ENCODE peak calls at places on chromosomes 5 and 9, in ten cellular contexts. One of them, this sample, is unnamed.

GRCh38 chr9:72443855-72444254 is 77.6 kb upstream of the TMC1 start:
- DNase-seq in EH: peak
- DNase-seq in stomach: no peak
- DNase-seq in nephron progenitor cell: no peak
- DNase-seq in AG04449: no peak
- DNase-seq in AML-193: peak
- DNase-seq in WTC11: no peak
- DNase-seq in HFFc6: no peak
- DNase-seq in NCI-H510A treated with DMSO at 0.1 percent for 48 hours: no peak
- DNase-seq in stimulated activated CD8-positive, alpha-beta memory T cell treated with anti-CD3 and anti-CD28 coated beads, Interleukin-12 subunit alpha, Interleukin-12 subunit beta, amount 100 ng/mL, for 4 hours: no peak
- DNase-seq in this sample: no peak

GRCh38 chr5:34499001-34499734 is 157.0 kb upstream of the RAI14 start:
- DNase-seq in EH: peak
- DNase-seq in stomach: no peak
- DNase-seq in nephron progenitor cell: no peak
- DNase-seq in AG04449: peak
- DNase-seq in AML-193: peak
- DNase-seq in WTC11: no peak
- DNase-seq in HFFc6: peak
- DNase-seq in NCI-H510A treated with DMSO at 0.1 percent for 48 hours: no peak
- DNase-seq in stimulated activated CD8-positive, alpha-beta memory T cell treated with anti-CD3 and anti-CD28 coated beads, Interleukin-12 subunit alpha, Interleukin-12 subunit beta, amount 100 ng/mL, for 4 hours: peak
- DNase-seq in this sample: no peak

GRCh38 chr9:93828331-93829097 is 126.6 kb downstream of the BARX1 start:
- DNase-seq in EH: no peak
- DNase-seq in stomach: no peak
- DNase-seq in nephron progenitor cell: no peak
- DNase-seq in AG04449: no peak
- DNase-seq in AML-193: no peak
- DNase-seq in WTC11: no peak
- DNase-seq in HFFc6: no peak
- DNase-seq in NCI-H510A treated with DMSO at 0.1 percent for 48 hours: no peak
- DNase-seq in stimulated activated CD8-positive, alpha-beta memory T cell treated with anti-CD3 and anti-CD28 coated beads, Interleukin-12 subunit alpha, Interleukin-12 subunit beta, amount 100 ng/mL, for 4 hours: no peak
- DNase-seq in this sample: no peak

GRCh38 chr9:29969856-29970647 is 2396.8 kb upstream of the C9orf72 start:
- DNase-seq in EH: no peak
- DNase-seq in stomach: no peak
- DNase-seq in nephron progenitor cell: no peak
- DNase-seq in AG04449: no peak
- DNase-seq in AML-193: no peak
- DNase-seq in WTC11: no peak
- DNase-seq in HFFc6: no peak
- DNase-seq in NCI-H510A treated with DMSO at 0.1 percent for 48 hours: no peak
- DNase-seq in stimulated activated CD8-positive, alpha-beta memory T cell treated with anti-CD3 and anti-CD28 coated beads, Interleukin-12 subunit alpha, Interleukin-12 subunit beta, amount 100 ng/mL, for 4 hours: no peak
- DNase-seq in this sample: no peak

GRCh38 chr5:96350678-96351077 is 82.4 kb downstream of the PCSK1 start:
- DNase-seq in EH: no peak
- DNase-seq in stomach: no peak
- DNase-seq in nephron progenitor cell: no peak
- DNase-seq in AG04449: no peak
- DNase-seq in AML-193: no peak
- DNase-seq in WTC11: no peak
- DNase-seq in HFFc6: no peak
- DNase-seq in NCI-H510A treated with DMSO at 0.1 percent for 48 hours: no peak
- DNase-seq in stimulated activated CD8-positive, alpha-beta memory T cell treated with anti-CD3 and anti-CD28 coated beads, Interleukin-12 subunit alpha, Interleukin-12 subunit beta, amount 100 ng/mL, for 4 hours: no peak
- DNase-seq in this sample: no peak

GRCh38 chr5:5665225-5666075 is 243.0 kb downstream of the ICE1 start:
- DNase-seq in EH: no peak
- DNase-seq in stomach: no peak
- DNase-seq in nephron progenitor cell: no peak
- DNase-seq in AG04449: no peak
- DNase-seq in AML-193: no peak
- DNase-seq in WTC11: no peak
- DNase-seq in HFFc6: no peak
- DNase-seq in NCI-H510A treated with DMSO at 0.1 percent for 48 hours: no peak
- DNase-seq in stimulated activated CD8-positive, alpha-beta memory T cell treated with anti-CD3 and anti-CD28 coated beads, Interleukin-12 subunit alpha, Interleukin-12 subunit beta, amount 100 ng/mL, for 4 hours: no peak
- DNase-seq in this sample: no peak

GRCh38 chr5:149804478-149805450 is 74.7 kb downstream of the PPARGC1B start:
- DNase-seq in EH: no peak
- DNase-seq in stomach: no peak
- DNase-seq in nephron progenitor cell: no peak
- DNase-seq in AG04449: no peak
- DNase-seq in AML-193: no peak
- DNase-seq in WTC11: no peak
- DNase-seq in HFFc6: no peak
- DNase-seq in NCI-H510A treated with DMSO at 0.1 percent for 48 hours: no peak
- DNase-seq in stimulated activated CD8-positive, alpha-beta memory T cell treated with anti-CD3 and anti-CD28 coated beads, Interleukin-12 subunit alpha, Interleukin-12 subunit beta, amount 100 ng/mL, for 4 hours: no peak
- DNase-seq in this sample: no peak

GRCh38 chr9:106286249-106286648 is 576.7 kb upstream of the ZNF462 start:
- DNase-seq in EH: no peak
- DNase-seq in stomach: no peak
- DNase-seq in nephron progenitor cell: peak
- DNase-seq in AG04449: no peak
- DNase-seq in AML-193: no peak
- DNase-seq in WTC11: peak
- DNase-seq in HFFc6: no peak
- DNase-seq in NCI-H510A treated with DMSO at 0.1 percent for 48 hours: no peak
- DNase-seq in stimulated activated CD8-positive, alpha-beta memory T cell treated with anti-CD3 and anti-CD28 coated beads, Interleukin-12 subunit alpha, Interleukin-12 subunit beta, amount 100 ng/mL, for 4 hours: no peak
- DNase-seq in this sample: peak

GRCh38 chr5:131416729-131417128 is 152.9 kb downstream of the CDC42SE2 start:
- DNase-seq in EH: no peak
- DNase-seq in stomach: no peak
- DNase-seq in nephron progenitor cell: no peak
- DNase-seq in AG04449: no peak
- DNase-seq in AML-193: no peak
- DNase-seq in WTC11: no peak
- DNase-seq in HFFc6: no peak
- DNase-seq in NCI-H510A treated with DMSO at 0.1 percent for 48 hours: no peak
- DNase-seq in stimulated activated CD8-positive, alpha-beta memory T cell treated with anti-CD3 and anti-CD28 coated beads, Interleukin-12 subunit alpha, Interleukin-12 subunit beta, amount 100 ng/mL, for 4 hours: no peak
- DNase-seq in this sample: no peak

GRCh38 chr9:34158362-34158869 is 20.4 kb upstream of the UBAP1 start:
- DNase-seq in EH: peak
- DNase-seq in stomach: no peak
- DNase-seq in nephron progenitor cell: no peak
- DNase-seq in AG04449: peak
- DNase-seq in AML-193: no peak
- DNase-seq in WTC11: no peak
- DNase-seq in HFFc6: peak
- DNase-seq in NCI-H510A treated with DMSO at 0.1 percent for 48 hours: peak
- DNase-seq in stimulated activated CD8-positive, alpha-beta memory T cell treated with anti-CD3 and anti-CD28 coated beads, Interleukin-12 subunit alpha, Interleukin-12 subunit beta, amount 100 ng/mL, for 4 hours: no peak
- DNase-seq in this sample: no peak

GRCh38 chr5:150192462-150192861 is 2.6 kb downstream of the SLC6A7 start:
- DNase-seq in EH: no peak
- DNase-seq in stomach: no peak
- DNase-seq in nephron progenitor cell: no peak
- DNase-seq in AG04449: no peak
- DNase-seq in AML-193: no peak
- DNase-seq in WTC11: no peak
- DNase-seq in HFFc6: no peak
- DNase-seq in NCI-H510A treated with DMSO at 0.1 percent for 48 hours: no peak
- DNase-seq in stimulated activated CD8-positive, alpha-beta memory T cell treated with anti-CD3 and anti-CD28 coated beads, Interleukin-12 subunit alpha, Interleukin-12 subunit beta, amount 100 ng/mL, for 4 hours: no peak
- DNase-seq in this sample: no peak

GRCh38 chr9:128448746-128449145 is 7.1 kb upstream of the ODF2 start:
- DNase-seq in EH: no peak
- DNase-seq in stomach: no peak
- DNase-seq in nephron progenitor cell: no peak
- DNase-seq in AG04449: no peak
- DNase-seq in AML-193: no peak
- DNase-seq in WTC11: no peak
- DNase-seq in HFFc6: no peak
- DNase-seq in NCI-H510A treated with DMSO at 0.1 percent for 48 hours: no peak
- DNase-seq in stimulated activated CD8-positive, alpha-beta memory T cell treated with anti-CD3 and anti-CD28 coated beads, Interleukin-12 subunit alpha, Interleukin-12 subunit beta, amount 100 ng/mL, for 4 hours: no peak
- DNase-seq in this sample: no peak

GRCh38 chr5:110865400-110866094 is 126.7 kb downstream of the SLC25A46 start:
- DNase-seq in EH: peak
- DNase-seq in stomach: no peak
- DNase-seq in nephron progenitor cell: peak
- DNase-seq in AG04449: no peak
- DNase-seq in AML-193: peak
- DNase-seq in WTC11: peak
- DNase-seq in HFFc6: peak
- DNase-seq in NCI-H510A treated with DMSO at 0.1 percent for 48 hours: no peak
- DNase-seq in stimulated activated CD8-positive, alpha-beta memory T cell treated with anti-CD3 and anti-CD28 coated beads, Interleukin-12 subunit alpha, Interleukin-12 subunit beta, amount 100 ng/mL, for 4 hours: no peak
- DNase-seq in this sample: peak

GRCh38 chr5:174708466-174709207 is 15.7 kb upstream of the MSX2 start:
- DNase-seq in EH: no peak
- DNase-seq in stomach: no peak
- DNase-seq in nephron progenitor cell: no peak
- DNase-seq in AG04449: no peak
- DNase-seq in AML-193: no peak
- DNase-seq in WTC11: no peak
- DNase-seq in HFFc6: no peak
- DNase-seq in NCI-H510A treated with DMSO at 0.1 percent for 48 hours: no peak
- DNase-seq in stimulated activated CD8-positive, alpha-beta memory T cell treated with anti-CD3 and anti-CD28 coated beads, Interleukin-12 subunit alpha, Interleukin-12 subunit beta, amount 100 ng/mL, for 4 hours: no peak
- DNase-seq in this sample: no peak

GRCh38 chr5:172678902-172679301 is 37.8 kb downstream of the NEURL1B start:
- DNase-seq in EH: no peak
- DNase-seq in stomach: peak
- DNase-seq in nephron progenitor cell: no peak
- DNase-seq in AG04449: no peak
- DNase-seq in AML-193: no peak
- DNase-seq in WTC11: no peak
- DNase-seq in HFFc6: no peak
- DNase-seq in NCI-H510A treated with DMSO at 0.1 percent for 48 hours: peak
- DNase-seq in stimulated activated CD8-positive, alpha-beta memory T cell treated with anti-CD3 and anti-CD28 coated beads, Interleukin-12 subunit alpha, Interleukin-12 subunit beta, amount 100 ng/mL, for 4 hours: no peak
- DNase-seq in this sample: no peak

GRCh38 chr5:110846621-110847020 is 107.8 kb downstream of the SLC25A46 start:
- DNase-seq in EH: no peak
- DNase-seq in stomach: no peak
- DNase-seq in nephron progenitor cell: no peak
- DNase-seq in AG04449: no peak
- DNase-seq in AML-193: no peak
- DNase-seq in WTC11: no peak
- DNase-seq in HFFc6: no peak
- DNase-seq in NCI-H510A treated with DMSO at 0.1 percent for 48 hours: no peak
- DNase-seq in stimulated activated CD8-positive, alpha-beta memory T cell treated with anti-CD3 and anti-CD28 coated beads, Interleukin-12 subunit alpha, Interleukin-12 subunit beta, amount 100 ng/mL, for 4 hours: no peak
- DNase-seq in this sample: no peak